ENCODE peak calls at places on chromosomes 6 and 20, in nine cellular contexts. A is gastrocnemius medialis; K is AG10803; L is naive thymus-derived CD4-positive, alpha-beta T cell; F is DMS 273 treated with DMSO at 0.1 percent for 48 hours; H is central memory CD4-positive, alpha-beta T cell; X is endothelial cell; J is stimulated activated CD4-positive, alpha-beta T cell treated with anti-CD3 and anti-CD28 coated beads, TNF-alpha, amount 100 ng/mL, for 24 hours; R is cardiac fibroblast. N is an unnamed sample.

GRCh38 chr6:39887692-39888450 is 46.4 kb downstream of the MOCS1 start:
- DNase-seq in X (peak), F (no peak), H (no peak), L (no peak), R (peak), A (peak), K (peak), J (no peak), N (no peak)

GRCh38 chr6:12173670-12174069 is 116.5 kb upstream of the EDN1 start:
- DNase-seq in A (no peak), R (no peak), H (no peak), X (no peak), F (no peak), L (no peak), K (no peak), J (no peak), N (no peak)

GRCh38 chr6:68701159-68701558 is 66.1 kb downstream of the ADGRB3 start:
- DNase-seq in L (no peak), X (no peak), R (no peak), K (no peak), A (no peak), F (no peak), J (no peak), H (no peak), N (no peak)

GRCh38 chr20:24619212-24619611 is 149.8 kb downstream of the SYNDIG1 start:
- DNase-seq in F (no peak), L (no peak), J (no peak), A (no peak), H (no peak), X (no peak), R (no peak), K (no peak), N (peak)

GRCh38 chr6:137222376-137222775 is 3.2 kb upstream of the IFNGR1 start:
- DNase-seq in R (peak), X (no peak), A (no peak), L (no peak), F (no peak), J (no peak), K (no peak), H (no peak), N (peak)

GRCh38 chr6:1515280-1515679 is 94.4 kb upstream of the FOXC1 start:
- DNase-seq in R (no peak), X (no peak), H (no peak), K (no peak), J (no peak), A (no peak), F (no peak), L (no peak), N (no peak)

GRCh38 chr20:47392721-47393073 is 36.2 kb upstream of the ZMYND8 start:
- DNase-seq in K (peak), L (no peak), R (peak), J (no peak), F (no peak), A (no peak), X (no peak), H (no peak), N (no peak)

GRCh38 chr6:49892280-49892679 is 25.9 kb upstream of the CRISP1 start:
- DNase-seq in F (no peak), R (no peak), J (no peak), A (no peak), L (no peak), K (no peak), H (no peak), X (no peak), N (no peak)

GRCh38 chr6:16857969-16858592 is 96.8 kb upstream of the ATXN1 start:
- DNase-seq in L (no peak), H (no peak), X (no peak), J (no peak), F (no peak), A (no peak), R (no peak), K (no peak), N (no peak)

GRCh38 chr20:60928341-60928740 is 323.7 kb upstream of the CDH4 start:
- DNase-seq in R (no peak), A (no peak), H (no peak), J (no peak), L (no peak), F (no peak), K (no peak), X (no peak), N (no peak)

GRCh38 chr6:36962874-36963273 is 8.3 kb downstream of the PI16 start:
- DNase-seq in J (peak), H (peak), A (peak), F (peak), X (peak), K (no peak), R (peak), L (peak), N (peak)

GRCh38 chr6:110067837-110068591 is 89.9 kb downstream of the GPR6 start:
- DNase-seq in J (no peak), K (no peak), R (no peak), F (no peak), X (no peak), A (no peak), H (no peak), L (no peak), N (no peak)

GRCh38 chr6:42021847-42022754 is 28.2 kb upstream of the TAF8 start:
- DNase-seq in H (peak), J (peak), F (no peak), R (no peak), X (no peak), K (no peak), L (peak), A (no peak), N (peak)